ENCODE peak calls at places on chromosomes 2 and 18, in six cellular contexts. G is spleen, W is sigmoid colon, J is HCT116, X is endothelial cell of umbilical vein, F is K562. C is an unnamed sample.

GRCh38 chr2:46555011-46555410 is 75.6 kb downstream of the TMEM247 start:
- DNase-seq in G (no peak), W (no peak), J (no peak), X (no peak), F (no peak), C (no peak)

GRCh38 chr2:137316075-137316474 is 550.7 kb downstream of the THSD7B start:
- DNase-seq in G (no peak), W (no peak), J (no peak), X (no peak), F (no peak), C (no peak)

GRCh38 chr2:44329343-44329742 is 32.0 kb downstream of the PREPL start:
- DNase-seq in G (no peak), W (no peak), J (no peak), X (no peak), F (no peak), C (no peak)

GRCh38 chr18:53971331-53971730 is 253.1 kb downstream of the MBD2 start:
- DNase-seq in G (no peak), W (no peak), J (no peak), X (no peak), F (no peak), C (no peak)

GRCh38 chr18:35369126-35369525 is 8.0 kb downstream of the ZNF396 start:
- DNase-seq in G (no peak), W (no peak), J (no peak), X (no peak), F (no peak), C (no peak)

GRCh38 chr2:163601377-163601776 is 134.4 kb downstream of the FIGN start:
- DNase-seq in G (no peak), W (no peak), J (no peak), X (no peak), F (no peak), C (no peak)

GRCh38 chr18:60246606-60247005 is 126.0 kb downstream of the MC4R start:
- DNase-seq in G (no peak), W (no peak), J (no peak), X (no peak), F (no peak), C (no peak)

GRCh38 chr2:124018894-124019293 is 6.2 kb upstream of the CNTNAP5 start:
- DNase-seq in G (no peak), W (no peak), J (no peak), X (no peak), F (no peak), C (no peak)

GRCh38 chr18:14117611-14118010 is 14.6 kb downstream of the ZNF519 start:
- DNase-seq in G (no peak), W (no peak), J (no peak), X (no peak), F (no peak), C (no peak)

GRCh38 chr2:70986499-70987189 is 8.0 kb downstream of the TEX261 start:
- DNase-seq in G (peak; percentile 50), W (peak; percentile 44), J (no peak), X (no peak), F (no peak), C (peak; percentile 10)

GRCh38 chr2:127683056-127683455 is 7.7 kb upstream of the LIMS2 start:
- DNase-seq in G (no peak), W (peak; percentile 75), J (no peak), X (peak; percentile 31), F (no peak), C (no peak)

GRCh38 chr2:46826898-46827245 is 88.7 kb downstream of the MCFD2 start:
- DNase-seq in G (no peak), W (no peak), J (no peak), X (no peak), F (no peak), C (no peak)

GRCh38 chr18:30991397-30991796 is 51.1 kb downstream of the DSC3 start:
- DNase-seq in G (no peak), W (no peak), J (no peak), X (no peak), F (no peak), C (no peak)

GRCh38 chr2:181785677-181786344 is 105.5 kb upstream of the NEUROD1 start:
- DNase-seq in G (no peak), W (no peak), J (peak; percentile 78), X (peak; percentile 41), F (no peak), C (no peak)

GRCh38 chr2:212970132-212970531 is 181.3 kb downstream of the IKZF2 start:
- DNase-seq in G (no peak), W (no peak), J (no peak), X (no peak), F (no peak), C (no peak)

GRCh38 chr2:172098287-172098649 is 4.4 kb downstream of the DLX2 start:
- DNase-seq in G (no peak), W (no peak), J (no peak), X (no peak), F (no peak), C (no peak)

GRCh38 chr2:8018956-8019355 is 662.9 kb upstream of the ID2 start:
- DNase-seq in G (no peak), W (no peak), J (no peak), X (no peak), F (no peak), C (no peak)

GRCh38 chr18:57813245-57813644 is 10.1 kb upstream of the ATP8B1 start:
- DNase-seq in G (no peak), W (no peak), J (peak; percentile 31), X (peak; percentile 84), F (no peak), C (no peak)

GRCh38 chr2:159185401-159186130 is 100.9 kb downstream of the WDSUB1 start:
- DNase-seq in G (no peak), W (no peak), J (peak; percentile 19), X (peak; percentile 44), F (peak; percentile 57), C (no peak)

GRCh38 chr2:241984658-241985057 is 115.1 kb downstream of the RTP5 start:
- DNase-seq in G (peak; percentile 30), W (no peak), J (no peak), X (no peak), F (no peak), C (no peak)
- TF ChIP-seq POLR2AphosphoS5 in G (no peak), W (no peak), J (no peak), X (no peak), F (no peak), C (no peak)

DNA sequence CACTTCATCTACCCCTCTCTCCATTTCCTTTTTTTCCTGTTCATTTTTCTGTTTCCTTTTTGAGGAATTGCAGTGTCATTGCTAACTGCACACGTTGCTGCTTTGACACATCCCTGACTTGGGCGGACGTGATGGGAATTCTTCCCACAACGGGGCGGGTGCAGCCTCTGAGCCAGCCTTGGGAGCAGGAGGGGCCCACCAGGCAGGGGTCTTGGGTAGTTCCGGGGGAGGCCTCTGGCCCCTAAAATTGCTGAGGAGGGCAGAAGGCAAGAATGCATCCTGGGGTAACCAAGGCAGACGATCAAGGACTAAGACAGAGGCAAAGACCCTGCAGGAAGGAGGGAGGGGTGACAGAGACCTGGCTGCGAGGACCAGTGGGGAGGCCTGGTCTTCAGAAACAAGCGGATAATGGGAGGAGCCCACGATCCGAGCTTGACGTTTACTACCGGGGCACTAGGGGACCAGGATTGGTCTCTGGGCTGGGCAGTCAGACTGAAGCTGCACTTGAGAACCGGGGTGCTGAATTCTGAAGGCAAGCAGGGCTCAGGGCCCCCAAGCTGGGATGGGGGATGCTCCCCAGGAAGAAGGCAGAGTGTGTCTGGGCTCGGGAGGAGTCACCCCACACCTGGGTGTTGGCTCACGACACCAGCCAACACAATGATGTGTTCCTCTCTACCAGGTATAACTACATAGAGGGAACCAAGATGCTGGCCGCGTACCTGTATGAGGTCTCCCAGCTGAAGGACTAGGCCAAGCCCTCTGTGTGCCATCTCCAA is 14.8 kb upstream of the CNDP1 start:
- DNase-seq in G (peak; percentile 62), W (peak; percentile 59), J (no peak), X (no peak), F (no peak), C (no peak)
- TF ChIP-seq POLR2A in G (no peak), W (no peak), J (no peak), X (no peak), F (no peak), C (no peak)

GRCh38 chr2:86672027-86672545 is 48.0 kb upstream of the RMND5A start:
- DNase-seq in G (no peak), W (no peak), J (no peak), X (no peak), F (no peak), C (no peak)
- H3K27me3 ChIP-seq in G (no peaks in the 10 kb centered on the region), W (no peaks in the 10 kb centered on the region), J (no peaks in the 10 kb centered on the region), X (no peaks in the 10 kb centered on the region), F (no peaks in the 10 kb centered on the region), C (no peaks in the 10 kb centered on the region)

DNA sequence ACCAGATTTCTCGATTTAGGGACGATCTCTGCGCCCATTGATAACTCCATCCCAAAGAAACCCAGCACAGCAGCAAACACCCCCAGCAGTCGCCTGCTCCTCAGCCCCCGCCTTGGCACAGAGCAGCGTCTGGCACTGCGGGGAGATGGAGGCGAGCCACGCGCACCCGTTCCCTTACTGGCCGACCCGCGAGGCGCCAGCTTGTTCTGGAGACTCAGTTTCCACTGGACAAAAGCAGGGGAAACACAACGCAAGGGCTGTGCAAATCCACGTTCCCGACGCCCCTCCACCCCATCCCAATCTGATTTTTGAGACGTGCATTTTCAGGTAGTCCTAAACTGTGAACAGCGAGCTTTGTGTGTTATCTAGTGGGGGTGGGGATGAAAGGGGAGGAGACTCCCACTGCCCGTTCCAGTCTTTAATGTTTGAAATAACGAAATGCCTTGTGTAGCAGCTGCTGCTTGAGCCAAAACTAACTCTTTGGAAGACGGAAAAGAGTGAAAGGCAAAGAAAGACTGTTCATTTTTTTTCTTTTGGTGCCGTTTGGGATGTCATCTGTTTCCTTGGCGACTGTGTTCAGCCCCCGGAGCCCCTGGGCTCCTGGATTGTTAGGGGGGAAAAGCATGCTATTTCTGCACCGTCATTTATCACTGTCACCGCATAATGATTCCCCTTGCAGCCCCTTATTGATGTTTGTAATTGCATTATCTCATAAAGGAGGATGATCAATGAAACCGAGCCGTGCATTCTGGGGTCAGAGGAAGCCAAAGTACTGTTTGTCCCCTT is 143.3 kb downstream of the MEIS1 start:
- DNase-seq in G (peak; percentile 75), W (peak; percentile 72), J (no peak), X (no peak), F (no peak), C (no peak)
- TF ChIP-seq POLR2AphosphoS5 in G (peak; percentile 41), W (peak; percentile 54), J (no peak), X (no peak), F (no peak), C (no peak)

GRCh38 chr18:69947361-69948106 is at the start of gene CD226:
- DNase-seq in G (no peak), W (no peak), J (no peak), X (no peak), F (no peak), C (no peak)
- TF ChIP-seq POLR2A in G (no peak), W (no peak), J (no peak), X (no peak), F (no peak), C (no peak)

DNA sequence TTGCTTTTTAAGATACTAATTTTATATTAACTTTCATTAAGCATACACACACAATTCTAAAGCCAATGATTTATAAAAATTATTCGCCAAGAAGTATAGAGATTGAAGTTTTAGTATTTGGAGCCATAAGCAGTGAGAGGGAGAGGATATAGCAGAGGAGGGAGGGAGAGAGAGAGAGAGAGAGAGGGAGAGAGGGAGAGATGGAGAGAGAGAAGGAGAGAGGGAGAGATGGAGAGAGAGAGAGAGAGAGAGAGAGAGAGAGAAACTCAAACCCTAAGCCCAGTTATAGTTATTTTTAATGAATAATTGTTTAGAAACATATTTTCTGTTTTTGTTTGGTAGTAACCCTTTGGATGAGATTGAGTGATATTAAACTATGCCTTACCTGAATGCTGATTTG is 5.3 kb downstream of the TWIST2 start:
- DNase-seq in G (no peak), W (no peak), J (no peak), X (no peak), F (no peak), C (no peak)
- H3K27me3 ChIP-seq in G (peaks cover 56% of the 10 kb centered on the region), W (no peaks in the 10 kb centered on the region), J (peaks cover 6% of the 10 kb centered on the region), X (no peaks in the 10 kb centered on the region), F (peaks cover 40% of the 10 kb centered on the region), C (no peaks in the 10 kb centered on the region)

C was measured in breast epithelium.